ENCODE peak calls at places on chromosomes 5 and 9, in six cellular contexts. One of them, this sample, is unnamed.

GRCh38 chr9:130143974-130144373 is 28.2 kb upstream of the NCS1 start:
- DNase-seq in breast epithelium: no peak
- DNase-seq in vagina: no peak
- DNase-seq in esophagus squamous epithelium: no peak
- DNase-seq in A549: no peak
- DNase-seq in transverse colon: peak
- DNase-seq in this sample: peak

GRCh38 chr5:179435731-179436315 is 90.6 kb upstream of the ADAMTS2 start:
- DNase-seq in breast epithelium: no peak
- DNase-seq in esophagus squamous epithelium: no peak
- DNase-seq in A549: no peak
- DNase-seq in vagina: no peak
- DNase-seq in transverse colon: no peak
- DNase-seq in this sample: peak

GRCh38 chr5:88870280-88870679 is 12.7 kb downstream of the MEF2C start:
- DNase-seq in breast epithelium: no peak
- DNase-seq in esophagus squamous epithelium: no peak
- DNase-seq in transverse colon: no peak
- DNase-seq in A549: no peak
- DNase-seq in vagina: no peak
- DNase-seq in this sample: no peak

GRCh38 chr5:14405706-14406553 is 175.7 kb upstream of the OTULINL start:
- DNase-seq in esophagus squamous epithelium: no peak
- DNase-seq in breast epithelium: no peak
- DNase-seq in vagina: no peak
- DNase-seq in A549: no peak
- DNase-seq in transverse colon: no peak
- DNase-seq in this sample: no peak

GRCh38 chr5:117982691-117983090 is 1005.7 kb downstream of the DTWD2 start:
- DNase-seq in A549: no peak
- DNase-seq in breast epithelium: no peak
- DNase-seq in transverse colon: no peak
- DNase-seq in esophagus squamous epithelium: no peak
- DNase-seq in vagina: no peak
- DNase-seq in this sample: no peak

GRCh38 chr9:5718296-5719032 is 89.6 kb downstream of the RIC1 start:
- DNase-seq in breast epithelium: no peak
- DNase-seq in transverse colon: no peak
- DNase-seq in A549: no peak
- DNase-seq in vagina: no peak
- DNase-seq in esophagus squamous epithelium: no peak
- DNase-seq in this sample: no peak

GRCh38 chr9:94937214-94937903 is 210.9 kb downstream of the AOPEP start:
- DNase-seq in vagina: no peak
- DNase-seq in A549: peak
- DNase-seq in breast epithelium: no peak
- DNase-seq in transverse colon: no peak
- DNase-seq in esophagus squamous epithelium: no peak
- DNase-seq in this sample: no peak

GRCh38 chr5:2093859-2094615 is 211.3 kb upstream of the IRX4 start:
- DNase-seq in vagina: peak
- DNase-seq in A549: peak
- DNase-seq in transverse colon: no peak
- DNase-seq in breast epithelium: peak
- DNase-seq in esophagus squamous epithelium: no peak
- DNase-seq in this sample: no peak

GRCh38 chr5:36383942-36384341 is 82.2 kb upstream of the RANBP3L start:
- DNase-seq in A549: no peak
- DNase-seq in vagina: no peak
- DNase-seq in transverse colon: no peak
- DNase-seq in breast epithelium: no peak
- DNase-seq in esophagus squamous epithelium: no peak
- DNase-seq in this sample: no peak

GRCh38 chr5:169592937-169593650 is 9.5 kb downstream of the SPDL1 start:
- DNase-seq in esophagus squamous epithelium: no peak
- DNase-seq in A549: peak
- DNase-seq in breast epithelium: no peak
- DNase-seq in transverse colon: no peak
- DNase-seq in vagina: no peak
- DNase-seq in this sample: no peak

GRCh38 chr9:125650271-125650737 is 56.7 kb downstream of the MAPKAP1 start:
- DNase-seq in breast epithelium: no peak
- DNase-seq in transverse colon: no peak
- DNase-seq in A549: no peak
- DNase-seq in esophagus squamous epithelium: no peak
- DNase-seq in vagina: no peak
- DNase-seq in this sample: no peak

GRCh38 chr5:140148508-140148907 is 22.8 kb downstream of the IGIP start:
- DNase-seq in transverse colon: no peak
- DNase-seq in vagina: no peak
- DNase-seq in esophagus squamous epithelium: no peak
- DNase-seq in A549: peak
- DNase-seq in breast epithelium: no peak
- DNase-seq in this sample: no peak

GRCh38 chr9:13078164-13078563 is 201.3 kb downstream of the MPDZ start:
- DNase-seq in vagina: no peak
- DNase-seq in breast epithelium: no peak
- DNase-seq in A549: no peak
- DNase-seq in transverse colon: no peak
- DNase-seq in esophagus squamous epithelium: no peak
- DNase-seq in this sample: no peak

GRCh38 chr9:110978516-110978915 is 59.8 kb downstream of the LPAR1 start:
- DNase-seq in breast epithelium: no peak
- DNase-seq in transverse colon: no peak
- DNase-seq in esophagus squamous epithelium: no peak
- DNase-seq in vagina: no peak
- DNase-seq in A549: no peak
- DNase-seq in this sample: no peak

GRCh38 chr9:74875656-74876055 is 12.1 kb downstream of the TRPM6 start:
- DNase-seq in breast epithelium: no peak
- DNase-seq in A549: no peak
- DNase-seq in vagina: no peak
- DNase-seq in transverse colon: no peak
- DNase-seq in esophagus squamous epithelium: no peak
- DNase-seq in this sample: no peak

GRCh38 chr5:69364414-69364813 is 4.9 kb downstream of the AK6 start:
- DNase-seq in esophagus squamous epithelium: no peak
- DNase-seq in vagina: no peak
- DNase-seq in transverse colon: no peak
- DNase-seq in A549: peak
- DNase-seq in breast epithelium: no peak
- DNase-seq in this sample: no peak

GRCh38 chr9:99870126-99870525 is 36.3 kb upstream of the STX17 start:
- DNase-seq in vagina: no peak
- DNase-seq in A549: no peak
- DNase-seq in esophagus squamous epithelium: no peak
- DNase-seq in breast epithelium: no peak
- DNase-seq in transverse colon: no peak
- DNase-seq in this sample: no peak

GRCh38 chr9:74760031-74760700 is 127.6 kb downstream of the TRPM6 start:
- DNase-seq in A549: peak
- DNase-seq in transverse colon: no peak
- DNase-seq in vagina: no peak
- DNase-seq in breast epithelium: no peak
- DNase-seq in esophagus squamous epithelium: no peak
- DNase-seq in this sample: no peak

GRCh38 chr9:123365287-123365880 is 9.4 kb downstream of the CRB2 start:
- DNase-seq in vagina: no peak
- DNase-seq in A549: peak
- DNase-seq in esophagus squamous epithelium: no peak
- DNase-seq in transverse colon: no peak
- DNase-seq in breast epithelium: no peak
- DNase-seq in this sample: no peak

GRCh38 chr5:16550316-16550952 is 66.4 kb downstream of the RETREG1 start:
- DNase-seq in transverse colon: peak
- DNase-seq in breast epithelium: no peak
- DNase-seq in A549: peak
- DNase-seq in vagina: no peak
- DNase-seq in esophagus squamous epithelium: no peak
- DNase-seq in this sample: no peak

GRCh38 chr5:80181618-80182211 is 74.1 kb downstream of the SERINC5 start:
- DNase-seq in transverse colon: peak
- DNase-seq in vagina: no peak
- DNase-seq in breast epithelium: peak
- DNase-seq in esophagus squamous epithelium: no peak
- DNase-seq in A549: peak
- DNase-seq in this sample: no peak

GRCh38 chr9:120856700-120857099 is 14.0 kb upstream of the PSMD5 start:
- DNase-seq in transverse colon: peak
- DNase-seq in esophagus squamous epithelium: no peak
- DNase-seq in vagina: no peak
- DNase-seq in breast epithelium: peak
- DNase-seq in A549: no peak
- DNase-seq in this sample: no peak

GRCh38 chr9:6758418-6759113 is 793 bp downstream of the KDM4C start:
- DNase-seq in esophagus squamous epithelium: no peak
- DNase-seq in breast epithelium: peak
- DNase-seq in transverse colon: peak
- DNase-seq in vagina: no peak
- DNase-seq in A549: peak
- DNase-seq in this sample: peak

GRCh38 chr9:108889649-108890067 is 27.6 kb downstream of the ACTL7A start:
- DNase-seq in breast epithelium: no peak
- DNase-seq in esophagus squamous epithelium: no peak
- DNase-seq in transverse colon: no peak
- DNase-seq in vagina: no peak
- DNase-seq in A549: peak
- DNase-seq in this sample: no peak

GRCh38 chr9:127178646-127179632 is 56.5 kb upstream of the ANGPTL2 start:
- DNase-seq in vagina: no peak
- DNase-seq in transverse colon: peak
- DNase-seq in esophagus squamous epithelium: no peak
- DNase-seq in breast epithelium: peak
- DNase-seq in A549: no peak
- DNase-seq in this sample: peak

GRCh38 chr9:132989414-132989996 is 11.0 kb downstream of the GFI1B start:
- DNase-seq in transverse colon: no peak
- DNase-seq in breast epithelium: no peak
- DNase-seq in vagina: no peak
- DNase-seq in A549: no peak
- DNase-seq in esophagus squamous epithelium: no peak
- DNase-seq in this sample: no peak

GRCh38 chr5:7474821-7475403 is 79.0 kb downstream of the ADCY2 start:
- DNase-seq in esophagus squamous epithelium: no peak
- DNase-seq in breast epithelium: no peak
- DNase-seq in A549: no peak
- DNase-seq in transverse colon: no peak
- DNase-seq in vagina: no peak
- DNase-seq in this sample: no peak

GRCh38 chr5:67723873-67724272 is 491.7 kb upstream of the PIK3R1 start:
- DNase-seq in vagina: no peak
- DNase-seq in breast epithelium: no peak
- DNase-seq in esophagus squamous epithelium: no peak
- DNase-seq in A549: no peak
- DNase-seq in transverse colon: no peak
- DNase-seq in this sample: no peak

GRCh38 chr5:68464424-68464823 is 248.9 kb downstream of the PIK3R1 start:
- DNase-seq in esophagus squamous epithelium: no peak
- DNase-seq in A549: no peak
- DNase-seq in transverse colon: no peak
- DNase-seq in breast epithelium: no peak
- DNase-seq in vagina: no peak
- DNase-seq in this sample: no peak

GRCh38 chr5:178215263-178216002 is 11.1 kb downstream of the HNRNPAB start:
- DNase-seq in A549: no peak
- DNase-seq in vagina: no peak
- DNase-seq in esophagus squamous epithelium: no peak
- DNase-seq in breast epithelium: no peak
- DNase-seq in transverse colon: peak
- DNase-seq in this sample: no peak
- TF ChIP-seq POLR2A in A549: no peak
- TF ChIP-seq POLR2A in vagina: no peak
- TF ChIP-seq POLR2A in esophagus squamous epithelium: no peak
- TF ChIP-seq POLR2A in breast epithelium: no peak
- TF ChIP-seq POLR2A in transverse colon: peak
- TF ChIP-seq POLR2A in this sample: no peak

DNA sequence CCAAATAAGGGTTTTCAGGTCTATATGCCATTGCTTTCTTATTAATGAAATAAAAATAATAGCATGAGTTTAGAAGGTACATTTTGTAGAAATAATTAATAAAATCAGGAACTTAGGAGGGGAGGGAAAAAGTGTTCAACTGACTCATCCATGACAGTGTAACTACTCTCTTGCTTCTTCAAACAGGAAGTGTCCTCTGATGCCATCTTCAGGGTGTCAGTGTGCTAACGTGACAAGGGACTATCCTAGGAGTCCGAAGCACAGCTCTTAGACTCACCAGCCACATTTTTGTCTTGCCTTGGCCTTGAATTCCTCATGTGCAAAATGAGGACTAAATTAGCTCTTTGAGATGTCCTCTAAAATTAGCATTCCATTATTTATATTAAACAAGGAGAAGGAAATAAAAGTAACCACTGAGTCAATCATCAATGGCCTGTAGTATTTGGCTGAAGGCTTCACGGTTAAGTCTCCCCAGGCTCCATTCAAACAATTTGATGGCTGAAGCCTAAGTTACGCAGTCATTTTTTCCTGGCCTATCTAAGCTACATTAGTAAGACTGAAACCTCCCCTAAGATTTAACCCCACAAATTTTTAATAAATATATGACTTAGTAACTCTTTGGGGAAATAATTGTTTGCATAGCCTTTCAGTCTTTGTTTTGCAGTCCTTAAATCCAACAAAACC is 151.1 kb downstream of the ARL15 start:
- DNase-seq in breast epithelium: no peak
- DNase-seq in transverse colon: no peak
- DNase-seq in esophagus squamous epithelium: no peak
- DNase-seq in vagina: no peak
- DNase-seq in A549: peak
- DNase-seq in this sample: no peak
- TF ChIP-seq CTCF in breast epithelium: no peak
- TF ChIP-seq CTCF in transverse colon: no peak
- TF ChIP-seq CTCF in esophagus squamous epithelium: no peak
- TF ChIP-seq CTCF in vagina: no peak
- TF ChIP-seq CTCF in A549: no peak
- TF ChIP-seq CTCF in this sample: no peak

DNA sequence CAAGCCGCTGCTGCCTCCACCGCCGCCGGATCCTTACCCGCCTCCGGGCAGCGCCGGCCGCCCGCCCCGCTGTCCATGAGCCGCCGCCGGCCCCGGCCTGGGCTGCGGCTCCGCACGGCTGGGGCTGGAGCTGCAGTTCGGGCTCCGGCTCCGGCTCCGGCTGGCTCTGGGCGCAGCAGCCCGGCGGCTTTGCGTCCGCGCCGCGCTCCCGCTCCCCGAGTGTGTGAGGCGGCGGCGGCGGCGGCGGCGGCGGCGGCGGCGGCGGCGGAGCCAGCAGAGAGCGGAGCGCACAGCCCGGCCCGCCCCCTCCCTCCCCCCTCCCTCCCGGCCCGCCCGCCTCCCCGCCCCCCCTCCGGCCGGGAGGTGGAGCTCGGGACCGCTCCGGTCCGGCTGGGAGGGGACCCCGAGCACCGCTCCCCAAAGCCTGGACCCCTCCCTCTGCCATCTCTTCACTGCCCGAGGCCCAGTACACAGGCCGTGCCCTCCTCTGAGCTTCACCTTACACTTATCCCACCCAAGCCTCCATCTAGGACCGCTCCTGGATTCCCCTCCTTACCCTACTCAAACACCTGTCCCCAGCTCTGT is at the start of gene PCDH1:
- DNase-seq in A549: peak
- DNase-seq in breast epithelium: peak
- DNase-seq in transverse colon: peak
- DNase-seq in vagina: no peak
- DNase-seq in esophagus squamous epithelium: no peak
- DNase-seq in this sample: no peak
- TF ChIP-seq POLR2A in A549: no peak
- TF ChIP-seq POLR2A in breast epithelium: no peak
- TF ChIP-seq POLR2A in transverse colon: no peak
- TF ChIP-seq POLR2A in vagina: no peak
- TF ChIP-seq POLR2A in esophagus squamous epithelium: peak
- TF ChIP-seq POLR2A in this sample: no peak

GRCh38 chr5:87541033-87541432 is 128.3 kb upstream of the CCNH start:
- DNase-seq in A549: peak
- DNase-seq in breast epithelium: peak
- DNase-seq in vagina: no peak
- DNase-seq in esophagus squamous epithelium: no peak
- DNase-seq in transverse colon: peak
- DNase-seq in this sample: peak
- TF ChIP-seq CTCF in A549: no peak
- TF ChIP-seq CTCF in breast epithelium: no peak
- TF ChIP-seq CTCF in vagina: no peak
- TF ChIP-seq CTCF in esophagus squamous epithelium: no peak
- TF ChIP-seq CTCF in transverse colon: no peak
- TF ChIP-seq CTCF in this sample: no peak

This sample was measured in sigmoid colon.